ENCODE peak calls at places on chromosome 1, in seven cellular contexts. J is occipital lobe, F is heart left ventricle, Z is EH, K is A549, D is mesothelial cell of epicardium, Y is GF-D8. Q is an unnamed sample.

GRCh38 chr1:61782771-61783170 is 40.5 kb downstream of the PATJ start:
- DNase-seq in J (no peak), F (no peak), Z (no peak), K (no peak), D (no peak), Y (no peak), Q (no peak)

GRCh38 chr1:163875927-163876320 is 554.2 kb downstream of the NUF2 start:
- DNase-seq in J (no peak), F (no peak), Z (peak), K (no peak), D (no peak), Y (no peak), Q (no peak)

GRCh38 chr1:159921251-159921650 is 4.1 kb downstream of the TAGLN2 start:
- DNase-seq in J (no peak), F (no peak), Z (no peak), K (no peak), D (no peak), Y (no peak), Q (no peak)

GRCh38 chr1:84283381-84283780 is 18.1 kb upstream of the SAMD13 start:
- DNase-seq in J (no peak), F (no peak), Z (peak), K (no peak), D (no peak), Y (peak), Q (no peak)

GRCh38 chr1:179794669-179795068 is 51.6 kb downstream of the FAM163A start:
- DNase-seq in J (no peak), F (no peak), Z (no peak), K (no peak), D (no peak), Y (no peak), Q (no peak)

GRCh38 chr1:9066945-9067807 is 2.3 kb downstream of the SLC2A5 start:
- DNase-seq in J (no peak), F (peak), Z (peak), K (no peak), D (no peak), Y (peak), Q (peak)

GRCh38 chr1:36653850-36654249 is 171.1 kb upstream of the CSF3R start:
- DNase-seq in J (peak), F (no peak), Z (peak), K (no peak), D (no peak), Y (no peak), Q (no peak)

GRCh38 chr1:156499703-156500577 is 635 bp downstream of the MEF2D start:
- DNase-seq in J (peak), F (peak), Z (peak), K (no peak), D (no peak), Y (no peak), Q (no peak)

GRCh38 chr1:244326757-244327156 is 125.0 kb downstream of the ADSS2 start:
- DNase-seq in J (no peak), F (no peak), Z (no peak), K (no peak), D (no peak), Y (no peak), Q (no peak)

GRCh38 chr1:54885863-54886723 is 902 bp downstream of the DHCR24 start:
- DNase-seq in J (no peak), F (no peak), Z (no peak), K (no peak), D (no peak), Y (no peak), Q (peak)

GRCh38 chr1:218464871-218465270 is 119.7 kb downstream of the TGFB2 start:
- DNase-seq in J (no peak), F (no peak), Z (peak), K (no peak), D (no peak), Y (no peak), Q (no peak)

GRCh38 chr1:1286313-1287261 is 6.4 kb downstream of the SCNN1D start:
- DNase-seq in J (no peak), F (no peak), Z (no peak), K (no peak), D (no peak), Y (no peak), Q (no peak)

GRCh38 chr1:118333601-118334241 is 148.7 kb upstream of the SPAG17 start:
- DNase-seq in J (no peak), F (no peak), Z (peak), K (no peak), D (no peak), Y (no peak), Q (no peak)

GRCh38 chr1:156689035-156689959 is 12.1 kb upstream of the NES start:
- DNase-seq in J (no peak), F (peak), Z (peak), K (peak), D (no peak), Y (peak), Q (peak)

GRCh38 chr1:168794057-168794456 is 65.1 kb upstream of the DPT start:
- DNase-seq in J (no peak), F (no peak), Z (no peak), K (no peak), D (no peak), Y (no peak), Q (no peak)

GRCh38 chr1:71054791-71055190 is 7.2 kb upstream of the PTGER3 start:
- DNase-seq in J (no peak), F (no peak), Z (no peak), K (no peak), D (no peak), Y (no peak), Q (no peak)

GRCh38 chr1:246176126-246177024 is 330.7 kb downstream of the SMYD3 start:
- DNase-seq in J (no peak), F (no peak), Z (no peak), K (no peak), D (no peak), Y (no peak), Q (peak)

GRCh38 chr1:154608522-154609294 is 722 bp upstream of the ADAR start:
- DNase-seq in J (peak), F (peak), Z (peak), K (peak), D (peak), Y (peak), Q (peak)

GRCh38 chr1:12436817-12437599 is 181.0 kb downstream of the DHRS3 start:
- DNase-seq in J (no peak), F (no peak), Z (peak), K (no peak), D (no peak), Y (no peak), Q (peak)

GRCh38 chr1:17696417-17697301 is 58.5 kb upstream of the ACTL8 start:
- DNase-seq in J (peak), F (no peak), Z (peak), K (peak), D (no peak), Y (no peak), Q (no peak)

GRCh38 chr1:17624540-17625256 is 85.2 kb downstream of the ARHGEF10L start:
- DNase-seq in J (no peak), F (peak), Z (peak), K (peak), D (no peak), Y (no peak), Q (no peak)

GRCh38 chr1:228669401-228669695 is 65.9 kb upstream of the RHOU start:
- DNase-seq in J (no peak), F (no peak), Z (no peak), K (no peak), D (no peak), Y (no peak), Q (no peak)

GRCh38 chr1:226960256-226960655 is 20.2 kb downstream of the COQ8A start:
- DNase-seq in J (no peak), F (no peak), Z (no peak), K (no peak), D (no peak), Y (no peak), Q (no peak)

GRCh38 chr1:30732277-30732996 is 9.1 kb upstream of the MATN1 start:
- DNase-seq in J (no peak), F (no peak), Z (peak), K (no peak), D (no peak), Y (peak), Q (no peak)

GRCh38 chr1:169044971-169045370 is 61.5 kb upstream of the ATP1B1 start:
- DNase-seq in J (no peak), F (no peak), Z (no peak), K (no peak), D (no peak), Y (peak), Q (no peak)

GRCh38 chr1:117009132-117009531 is 7.6 kb downstream of the CD101 start:
- DNase-seq in J (no peak), F (no peak), Z (no peak), K (no peak), D (no peak), Y (peak), Q (no peak)

Q was measured in HepG2.